ENCODE peak calls at places on chromosomes 5 and 9, in six cellular contexts. M, T, G, I, N and C are unnamed samples.

GRCh38 chr9:19828586-19828985 is 39.7 kb upstream of the SLC24A2 start:
- DNase-seq in T (no peak), G (no peak), M (no peak), N (no peak), I (no peak), C (no peak)

GRCh38 chr9:127168756-127169506 is 46.5 kb upstream of the ANGPTL2 start:
- DNase-seq in T (no peak), I (no peak), N (no peak), M (no peak), G (no peak), C (no peak)

GRCh38 chr9:96853711-96854072 is 622 bp downstream of the ZNF782 start:
- DNase-seq in N (no peak), I (no peak), T (no peak), M (no peak), G (no peak), C (no peak)

GRCh38 chr5:150224483-150225027 is 34.7 kb downstream of the SLC6A7 start:
- DNase-seq in T (no peak), M (no peak), G (no peak), I (no peak), N (no peak), C (no peak)

GRCh38 chr5:8700691-8701090 is 831.7 kb downstream of the MTRR start:
- DNase-seq in T (no peak), I (no peak), G (no peak), M (no peak), N (no peak), C (no peak)

GRCh38 chr5:151870820-151871219 is 53.8 kb downstream of the GLRA1 start:
- DNase-seq in I (peak), M (no peak), N (no peak), G (no peak), T (peak), C (no peak)

GRCh38 chr9:92607773-92608172 is 62.2 kb downstream of the IPPK start:
- DNase-seq in G (peak), N (no peak), T (no peak), M (no peak), I (no peak), C (no peak)

GRCh38 chr5:135160036-135160675 is 126.1 kb upstream of the PITX1 start:
- DNase-seq in T (no peak), I (no peak), G (no peak), M (no peak), N (no peak), C (no peak)

GRCh38 chr5:123535648-123536047 is 23.7 kb downstream of the CSNK1G3 start:
- DNase-seq in T (no peak), G (no peak), I (no peak), N (no peak), M (no peak), C (no peak)

GRCh38 chr5:107072967-107073366 is 597.8 kb downstream of the EFNA5 start:
- DNase-seq in G (no peak), I (no peak), M (no peak), N (no peak), T (no peak), C (no peak)

GRCh38 chr5:160747963-160748362 is 104.0 kb downstream of the ATP10B start:
- DNase-seq in I (peak), T (no peak), G (no peak), N (peak), M (no peak), C (no peak)

GRCh38 chr9:134605969-134606363 is 35.6 kb upstream of the COL5A1 start:
- DNase-seq in N (no peak), I (no peak), G (no peak), T (no peak), M (no peak), C (no peak)

GRCh38 chr9:69579749-69580581 is 92.2 kb downstream of the APBA1 start:
- DNase-seq in M (no peak), I (no peak), G (no peak), T (no peak), N (no peak), C (no peak)

GRCh38 chr9:70480405-70480980 is 66.0 kb upstream of the KLF9 start:
- DNase-seq in N (no peak), G (peak), M (no peak), T (peak), I (peak), C (no peak)

GRCh38 chr9:70924380-70924779 is 197.0 kb downstream of the TRPM3 start:
- DNase-seq in T (peak), G (no peak), I (no peak), M (no peak), N (no peak), C (no peak)

GRCh38 chr5:124456244-124456643 is 290.2 kb downstream of the ZNF608 start:
- DNase-seq in N (no peak), M (no peak), I (no peak), T (no peak), G (no peak), C (no peak)

GRCh38 chr9:122389799-122390481 is 19.1 kb downstream of the PTGS1 start:
- DNase-seq in N (peak), I (no peak), T (no peak), M (no peak), G (no peak), C (no peak)

GRCh38 chr9:89945133-89945532 is 340.3 kb downstream of the GADD45G start:
- DNase-seq in N (peak), M (no peak), T (no peak), G (no peak), I (no peak), C (no peak)
- TF ChIP-seq CTCF in N (peak), M (peak), T (peak), G (no peak), I (no peak), C (peak)

GRCh38 chr5:55920784-55921183 is 69.6 kb downstream of the IL31RA start:
- DNase-seq in M (no peak), N (peak), G (no peak), T (peak), I (no peak), C (no peak)
- TF ChIP-seq CTCF in M (no peak), N (peak), G (peak), T (peak), I (no peak), C (no peak)

DNA sequence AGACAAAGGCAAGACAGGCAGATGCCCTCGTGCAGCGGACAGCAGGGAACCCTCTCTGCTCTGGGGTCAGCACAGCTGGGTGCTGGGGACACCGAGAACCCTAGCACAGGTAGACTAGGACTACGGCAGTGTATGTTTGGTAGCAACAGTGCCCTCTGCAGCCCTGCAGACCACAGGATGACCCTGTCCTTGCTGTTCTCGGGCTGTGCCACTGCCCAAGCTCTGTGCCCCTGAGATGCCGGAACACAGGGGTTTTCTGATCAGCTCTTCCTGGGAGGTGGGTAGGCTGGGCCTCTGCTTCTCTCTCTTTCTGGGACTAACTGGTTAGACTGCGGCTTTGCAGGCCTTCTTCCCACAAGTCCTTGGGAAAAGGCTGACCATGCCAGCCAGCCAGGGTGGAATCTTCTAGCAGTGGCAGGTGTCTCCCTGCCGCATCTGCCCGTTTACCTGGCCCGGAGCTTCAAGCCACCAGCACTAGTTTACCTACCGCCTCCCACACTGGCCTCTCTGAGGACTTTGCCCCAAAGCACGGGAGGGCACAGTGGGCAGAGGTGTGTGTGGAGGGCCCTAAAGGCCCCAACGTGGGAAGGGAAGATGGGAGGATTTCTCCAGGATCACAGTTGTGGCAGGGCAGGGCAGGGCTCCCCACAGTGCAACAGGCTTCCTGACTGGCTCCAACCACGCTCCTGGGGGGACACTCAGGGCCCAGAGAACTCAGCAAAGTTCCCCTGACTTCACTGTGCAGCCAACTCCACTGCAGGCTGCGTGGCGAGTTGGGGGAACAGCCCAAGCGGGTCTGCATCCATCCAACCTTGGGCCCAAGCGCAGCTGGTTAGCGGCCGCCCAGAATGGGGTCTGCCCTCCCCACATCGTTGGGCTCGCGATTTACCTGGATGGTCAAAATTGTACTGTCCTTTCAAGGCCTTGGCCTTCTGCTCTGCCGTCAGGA is 1.2 kb downstream of the UCK1 start:
- DNase-seq in M (no peak), N (no peak), I (no peak), T (no peak), G (no peak), C (no peak)
- TF ChIP-seq CTCF in M (no peak), N (no peak), I (no peak), T (no peak), G (no peak), C (no peak)

GRCh38 chr9:75591972-75592371 is 298.5 kb upstream of the PCSK5 start:
- DNase-seq in M (no peak), T (no peak), N (no peak), G (no peak), I (no peak), C (no peak)

GRCh38 chr9:75589497-75589896 is 301.0 kb upstream of the PCSK5 start:
- DNase-seq in N (no peak), G (no peak), T (no peak), I (no peak), M (no peak), C (no peak)

GRCh38 chr9:75582870-75583269 is 307.6 kb upstream of the PCSK5 start:
- DNase-seq in I (no peak), G (no peak), T (no peak), N (no peak), M (no peak), C (no peak)

GRCh38 chr9:75593920-75594319 is 296.6 kb upstream of the PCSK5 start:
- DNase-seq in N (no peak), T (no peak), M (no peak), I (no peak), G (no peak), C (no peak)

GRCh38 chr9:75588808-75589207 is 301.7 kb upstream of the PCSK5 start:
- DNase-seq in G (no peak), N (peak), T (no peak), M (no peak), I (no peak), C (no peak)
- TF ChIP-seq CTCF in G (no peak), N (peak), T (peak), M (peak), I (peak), C (peak)

DNA sequence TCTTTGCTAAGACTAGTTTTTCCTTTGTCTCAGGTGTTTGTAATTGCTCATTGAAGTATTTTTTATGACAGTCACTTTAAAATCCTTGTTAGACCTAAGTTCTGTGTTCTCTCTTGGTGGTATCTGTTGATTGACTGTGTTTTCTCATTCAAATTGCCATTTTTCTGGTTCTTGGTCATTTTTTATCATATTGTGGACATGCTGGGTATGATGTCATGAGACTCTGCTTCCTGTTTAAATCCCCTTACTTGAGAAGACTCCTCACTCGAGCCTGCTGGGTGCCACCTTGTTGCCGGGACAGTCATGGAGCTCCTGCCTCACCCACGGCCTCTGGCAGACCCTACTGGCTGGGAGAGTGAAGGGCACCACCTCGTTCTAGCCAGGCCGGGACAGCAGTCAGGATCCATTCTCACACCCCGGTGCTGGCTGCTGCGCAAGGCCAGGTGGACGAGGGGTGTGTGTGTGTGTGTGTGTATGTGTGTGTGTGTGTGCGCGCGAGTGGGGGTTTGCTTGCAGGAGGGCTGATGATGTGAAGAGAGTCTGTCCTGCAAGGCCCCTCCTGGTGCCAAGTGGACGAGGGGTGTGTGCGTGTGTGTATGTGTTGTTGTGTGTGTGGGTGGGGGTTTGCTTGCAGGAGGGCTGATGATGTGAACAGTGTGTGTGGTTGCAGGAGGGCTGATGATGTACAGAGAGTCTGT is 4.4 kb downstream of the CEP72 start:
- DNase-seq in T (no peak), M (no peak), N (no peak), I (no peak), G (no peak), C (no peak)
- TF ChIP-seq CTCF in T (peak), M (no peak), N (peak), I (no peak), G (peak), C (no peak)

GRCh38 chr5:77942578-77943239 is 166.6 kb upstream of the TBCA start:
- DNase-seq in N (no peak), G (no peak), M (no peak), I (no peak), T (no peak), C (no peak)

GRCh38 chr5:77945874-77946273 is 169.7 kb upstream of the TBCA start:
- DNase-seq in G (no peak), M (no peak), T (no peak), N (no peak), I (no peak), C (no peak)

GRCh38 chr5:77946381-77947050 is 170.4 kb upstream of the TBCA start:
- DNase-seq in T (no peak), N (no peak), G (no peak), M (no peak), I (no peak), C (no peak)

GRCh38 chr5:77943851-77944250 is 167.7 kb upstream of the TBCA start:
- DNase-seq in G (no peak), T (no peak), I (no peak), N (no peak), M (no peak), C (no peak)

GRCh38 chr5:77944757-77945340 is 168.7 kb upstream of the TBCA start:
- DNase-seq in T (no peak), M (no peak), N (no peak), G (no peak), I (no peak), C (no peak)
- TF ChIP-seq CTCF in T (no peak), M (no peak), N (no peak), G (no peak), I (no peak), C (no peak)

DNA sequence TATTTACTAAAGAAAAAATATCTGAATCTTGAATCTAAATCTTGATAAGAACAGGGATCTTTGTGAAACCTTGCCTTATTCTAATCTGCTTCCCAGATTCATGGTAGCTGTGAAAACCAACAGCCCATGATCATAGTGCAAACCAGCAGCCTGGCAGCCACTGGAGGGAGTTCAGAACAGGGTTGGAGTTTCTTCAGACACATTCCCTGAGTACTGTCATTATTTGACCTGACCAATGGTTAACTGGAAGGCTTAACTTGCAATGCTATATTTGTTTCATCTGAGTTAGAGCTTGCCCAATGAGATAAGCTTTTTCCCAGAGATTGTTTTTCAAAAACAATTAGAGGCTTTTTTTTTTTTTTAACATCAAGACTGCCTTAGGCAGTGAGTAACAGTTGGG is 47.8 kb downstream of the LOX start:
- DNase-seq in G (no peak), M (no peak), N (peak), I (no peak), T (peak), C (no peak)
- TF ChIP-seq CTCF in G (peak), M (no peak), N (peak), I (no peak), T (peak), C (no peak)

GRCh38 chr5:59198365-59198764 is 615.5 kb downstream of the RAB3C start:
- DNase-seq in T (no peak), N (no peak), M (no peak), G (no peak), I (no peak), C (no peak)
- TF ChIP-seq CTCF in T (no peak), N (no peak), M (no peak), G (no peak), I (no peak), C (no peak)